ENCODE peak calls at places on chromosome 9, in ten cellular contexts. One of them, this sample, is unnamed.

GRCh38 chr9:85960688-85961093 is 19.7 kb downstream of the NAA35 start:
- DNase-seq in islet precursor cell: no peak
- DNase-seq in stimulated activated CD8-positive, alpha-beta memory T cell treated with anti-CD3 and anti-CD28 coated beads, Interleukin-7, amount 100 ng/mL, for 4 hours: no peak
- DNase-seq in RWPE1: no peak
- DNase-seq in Panc1: no peak
- DNase-seq in Daoy: no peak
- DNase-seq in stimulated activated CD4-positive, alpha-beta T cell treated with anti-CD3 and anti-CD28 coated beads, Interleukin-4, amount 100 ng/mL, for 4 hours: no peak
- DNase-seq in GDM1: no peak
- DNase-seq in COR-L47: peak
- DNase-seq in A549: no peak
- DNase-seq in this sample: peak

GRCh38 chr9:114989600-114990410 is 59.4 kb upstream of the TNFSF8 start:
- DNase-seq in islet precursor cell: no peak
- DNase-seq in stimulated activated CD8-positive, alpha-beta memory T cell treated with anti-CD3 and anti-CD28 coated beads, Interleukin-7, amount 100 ng/mL, for 4 hours: no peak
- DNase-seq in RWPE1: no peak
- DNase-seq in Panc1: no peak
- DNase-seq in Daoy: no peak
- DNase-seq in stimulated activated CD4-positive, alpha-beta T cell treated with anti-CD3 and anti-CD28 coated beads, Interleukin-4, amount 100 ng/mL, for 4 hours: peak
- DNase-seq in GDM1: no peak
- DNase-seq in COR-L47: no peak
- DNase-seq in A549: no peak
- DNase-seq in this sample: no peak

GRCh38 chr9:78297672-78297961 is 692 bp downstream of the PSAT1 start:
- DNase-seq in islet precursor cell: no peak
- DNase-seq in stimulated activated CD8-positive, alpha-beta memory T cell treated with anti-CD3 and anti-CD28 coated beads, Interleukin-7, amount 100 ng/mL, for 4 hours: no peak
- DNase-seq in RWPE1: no peak
- DNase-seq in Panc1: no peak
- DNase-seq in Daoy: no peak
- DNase-seq in stimulated activated CD4-positive, alpha-beta T cell treated with anti-CD3 and anti-CD28 coated beads, Interleukin-4, amount 100 ng/mL, for 4 hours: no peak
- DNase-seq in GDM1: no peak
- DNase-seq in COR-L47: no peak
- DNase-seq in A549: no peak
- DNase-seq in this sample: no peak

GRCh38 chr9:114225534-114226288 is 70.4 kb downstream of the COL27A1 start:
- DNase-seq in islet precursor cell: no peak
- DNase-seq in stimulated activated CD8-positive, alpha-beta memory T cell treated with anti-CD3 and anti-CD28 coated beads, Interleukin-7, amount 100 ng/mL, for 4 hours: no peak
- DNase-seq in RWPE1: peak
- DNase-seq in Panc1: no peak
- DNase-seq in Daoy: peak
- DNase-seq in stimulated activated CD4-positive, alpha-beta T cell treated with anti-CD3 and anti-CD28 coated beads, Interleukin-4, amount 100 ng/mL, for 4 hours: no peak
- DNase-seq in GDM1: no peak
- DNase-seq in COR-L47: no peak
- DNase-seq in A549: no peak
- DNase-seq in this sample: no peak

GRCh38 chr9:133603165-133603927 is 5.8 kb downstream of the FAM163B start:
- DNase-seq in islet precursor cell: no peak
- DNase-seq in stimulated activated CD8-positive, alpha-beta memory T cell treated with anti-CD3 and anti-CD28 coated beads, Interleukin-7, amount 100 ng/mL, for 4 hours: no peak
- DNase-seq in RWPE1: no peak
- DNase-seq in Panc1: no peak
- DNase-seq in Daoy: no peak
- DNase-seq in stimulated activated CD4-positive, alpha-beta T cell treated with anti-CD3 and anti-CD28 coated beads, Interleukin-4, amount 100 ng/mL, for 4 hours: no peak
- DNase-seq in GDM1: no peak
- DNase-seq in COR-L47: no peak
- DNase-seq in A549: no peak
- DNase-seq in this sample: no peak

GRCh38 chr9:134157378-134157885 is 6.9 kb downstream of the RNU6ATAC start:
- DNase-seq in islet precursor cell: no peak
- DNase-seq in stimulated activated CD8-positive, alpha-beta memory T cell treated with anti-CD3 and anti-CD28 coated beads, Interleukin-7, amount 100 ng/mL, for 4 hours: no peak
- DNase-seq in RWPE1: no peak
- DNase-seq in Panc1: no peak
- DNase-seq in Daoy: no peak
- DNase-seq in stimulated activated CD4-positive, alpha-beta T cell treated with anti-CD3 and anti-CD28 coated beads, Interleukin-4, amount 100 ng/mL, for 4 hours: no peak
- DNase-seq in GDM1: no peak
- DNase-seq in COR-L47: no peak
- DNase-seq in A549: no peak
- DNase-seq in this sample: no peak

GRCh38 chr9:107306308-107306707 is 23.2 kb downstream of the RAD23B start:
- DNase-seq in islet precursor cell: no peak
- DNase-seq in stimulated activated CD8-positive, alpha-beta memory T cell treated with anti-CD3 and anti-CD28 coated beads, Interleukin-7, amount 100 ng/mL, for 4 hours: no peak
- DNase-seq in RWPE1: no peak
- DNase-seq in Panc1: no peak
- DNase-seq in Daoy: no peak
- DNase-seq in stimulated activated CD4-positive, alpha-beta T cell treated with anti-CD3 and anti-CD28 coated beads, Interleukin-4, amount 100 ng/mL, for 4 hours: no peak
- DNase-seq in GDM1: no peak
- DNase-seq in COR-L47: no peak
- DNase-seq in A549: no peak
- DNase-seq in this sample: no peak

GRCh38 chr9:11199335-11199734 is 586.5 kb upstream of the PTPRD start:
- DNase-seq in islet precursor cell: no peak
- DNase-seq in stimulated activated CD8-positive, alpha-beta memory T cell treated with anti-CD3 and anti-CD28 coated beads, Interleukin-7, amount 100 ng/mL, for 4 hours: no peak
- DNase-seq in RWPE1: no peak
- DNase-seq in Panc1: no peak
- DNase-seq in Daoy: no peak
- DNase-seq in stimulated activated CD4-positive, alpha-beta T cell treated with anti-CD3 and anti-CD28 coated beads, Interleukin-4, amount 100 ng/mL, for 4 hours: no peak
- DNase-seq in GDM1: no peak
- DNase-seq in COR-L47: peak
- DNase-seq in A549: no peak
- DNase-seq in this sample: no peak

GRCh38 chr9:135525241-135526088 is 4.2 kb downstream of the LCN1 start:
- DNase-seq in islet precursor cell: peak
- DNase-seq in stimulated activated CD8-positive, alpha-beta memory T cell treated with anti-CD3 and anti-CD28 coated beads, Interleukin-7, amount 100 ng/mL, for 4 hours: no peak
- DNase-seq in RWPE1: no peak
- DNase-seq in Panc1: no peak
- DNase-seq in Daoy: no peak
- DNase-seq in stimulated activated CD4-positive, alpha-beta T cell treated with anti-CD3 and anti-CD28 coated beads, Interleukin-4, amount 100 ng/mL, for 4 hours: no peak
- DNase-seq in GDM1: no peak
- DNase-seq in COR-L47: no peak
- DNase-seq in A549: no peak
- DNase-seq in this sample: no peak